ENCODE peak calls at places on chromosomes 16 and 17, in ten cellular contexts. I, T, L, Q, J, N, P, V, S and U are unnamed samples.

GRCh38 chr17:43418441-43419374 is 19.9 kb downstream of the ARL4D start:
- DNase-seq in T (no peak), Q (peak; percentile 8), P (peak; percentile 83), L (peak; percentile 52), I (peak; percentile 78), S (no peak), J (no peak), N (peak; percentile 53), V (peak; percentile 90), U (no peak)

GRCh38 chr16:28491080-28491969 is 549 bp downstream of the CLN3 start:
- DNase-seq in T (peak; percentile 83), L (peak; percentile 14), I (peak; percentile 48), Q (peak; percentile 64), S (no peak), V (no peak), N (peak; percentile 83), P (peak; percentile 13), J (no peak), U (no peak)

GRCh38 chr16:28845173-28846079 is 722 bp downstream of the TUFM start:
- DNase-seq in V (no peak), L (peak; percentile 15), N (peak; percentile 69), T (peak; percentile 69), S (peak; percentile 40), J (no peak), Q (peak; percentile 61), P (no peak), I (no peak), U (no peak)

GRCh38 chr17:6473128-6473767 is 29.0 kb downstream of the PIMREG start:
- DNase-seq in Q (peak; percentile 83), T (peak; percentile 88), S (peak; percentile 74), V (peak; percentile 96), J (peak; percentile 73), N (peak; percentile 96), L (peak; percentile 55), P (peak; percentile 85), I (peak; percentile 50), U (peak; percentile 34)

GRCh38 chr17:49987681-49988441 is 7.2 kb downstream of the DLX3 start:
- DNase-seq in N (peak; percentile 77), I (no peak), T (peak; percentile 71), J (peak; percentile 25), V (no peak), Q (peak; percentile 55), S (no peak), L (peak; percentile 17), P (no peak), U (no peak)

GRCh38 chr16:88349153-88349902 is 33.4 kb upstream of the ZNF469 start:
- DNase-seq in I (no peak), N (no peak), Q (no peak), S (no peak), T (peak; percentile 6), P (no peak), V (no peak), J (no peak), L (no peak), U (no peak)

GRCh38 chr16:29675811-29676643 is 3.0 kb upstream of the QPRT start:
- DNase-seq in I (no peak), J (no peak), L (peak; percentile 64), V (peak; percentile 54), P (no peak), S (no peak), T (no peak), Q (peak; percentile 85), N (peak; percentile 81), U (no peak)

GRCh38 chr16:81774348-81774747 is 4.7 kb upstream of the PLCG2 start:
- DNase-seq in P (no peak), I (peak; percentile 40), N (no peak), V (no peak), S (no peak), Q (no peak), L (no peak), T (no peak), J (no peak), U (no peak)

GRCh38 chr17:82808921-82809905 is 30.6 kb downstream of the ZNF750 start:
- DNase-seq in T (peak; percentile 45), L (no peak), Q (no peak), I (peak; percentile 53), V (no peak), N (peak; percentile 53), J (no peak), P (no peak), S (no peak), U (no peak)

GRCh38 chr17:38587193-38587592 is 18.6 kb downstream of the SRCIN1 start:
- DNase-seq in L (no peak), S (no peak), T (peak; percentile 42), P (no peak), I (no peak), N (no peak), V (no peak), J (no peak), Q (no peak), U (no peak)

GRCh38 chr17:79301469-79301868 is 226.8 kb downstream of the ENGASE start:
- DNase-seq in N (no peak), I (no peak), Q (peak; percentile 36), S (no peak), J (no peak), V (no peak), P (no peak), T (no peak), L (no peak), U (no peak)

GRCh38 chr17:43456661-43457361 is 27.0 kb upstream of the DHX8 start:
- DNase-seq in V (no peak), S (no peak), P (no peak), Q (no peak), I (peak; percentile 45), T (no peak), L (peak; percentile 23), N (no peak), J (no peak), U (no peak)

GRCh38 chr17:71919181-71919580 is 201.6 kb upstream of the SOX9 start:
- DNase-seq in S (no peak), I (no peak), L (no peak), N (no peak), T (no peak), P (no peak), V (no peak), J (no peak), Q (no peak), U (no peak)

GRCh38 chr16:11612110-11612981 is 25.6 kb upstream of the LITAF start:
- DNase-seq in T (peak; percentile 94), P (no peak), V (no peak), J (no peak), N (peak; percentile 74), Q (peak; percentile 51), I (no peak), S (no peak), L (no peak), U (no peak)

GRCh38 chr16:17397499-17397891 is 73.3 kb downstream of the XYLT1 start:
- DNase-seq in V (peak; percentile 88), L (peak; percentile 88), S (no peak), Q (no peak), I (peak; percentile 59), T (no peak), J (no peak), P (peak; percentile 40), N (no peak), U (no peak)

GRCh38 chr17:40440166-40440565 is 3.1 kb upstream of the IGFBP4 start:
- DNase-seq in J (no peak), T (no peak), L (no peak), N (no peak), I (no peak), Q (no peak), P (no peak), V (no peak), S (no peak), U (no peak)

GRCh38 chr17:58059141-58059540 is 24.1 kb upstream of the DYNLL2 start:
- DNase-seq in T (no peak), Q (peak; percentile 64), S (no peak), L (no peak), P (no peak), N (peak; percentile 48), V (no peak), J (no peak), I (no peak), U (no peak)

GRCh38 chr17:50129303-50129945 is 536 bp downstream of the SAMD14 start:
- DNase-seq in Q (peak; percentile 56), T (no peak), P (no peak), N (peak; percentile 93), V (peak; percentile 61), L (no peak), S (peak; percentile 22), I (no peak), J (peak; percentile 55), U (no peak)

GRCh38 chr16:65975049-65975708 is 391.3 kb upstream of the CDH5 start:
- DNase-seq in P (peak; percentile 54), T (no peak), V (no peak), N (no peak), I (no peak), J (no peak), Q (peak; percentile 8), L (no peak), S (no peak), U (no peak)

GRCh38 chr17:48187867-48188608 is 80.5 kb downstream of the SNX11 start:
- DNase-seq in S (no peak), J (no peak), Q (no peak), T (no peak), I (no peak), L (peak; percentile 63), V (no peak), N (no peak), P (no peak), U (no peak)

GRCh38 chr16:55433030-55433429 is 46.0 kb upstream of the MMP2 start:
- DNase-seq in P (no peak), J (no peak), I (no peak), L (no peak), T (no peak), N (no peak), V (no peak), Q (no peak), S (no peak), U (no peak)

GRCh38 chr17:27846042-27846655 is 45.8 kb upstream of the NOS2 start:
- DNase-seq in V (no peak), S (no peak), I (no peak), T (no peak), P (no peak), Q (no peak), J (no peak), L (no peak), N (no peak), U (no peak)

GRCh38 chr16:88374736-88375135 is 8.0 kb upstream of the ZNF469 start:
- DNase-seq in T (peak; percentile 55), N (no peak), Q (no peak), L (no peak), I (no peak), V (no peak), J (no peak), P (no peak), S (no peak), U (no peak)

GRCh38 chr16:10619271-10619849 is 39.0 kb upstream of the EMP2 start:
- DNase-seq in I (no peak), L (no peak), T (no peak), V (no peak), N (peak; percentile 89), S (peak; percentile 7), P (peak; percentile 78), J (no peak), Q (peak; percentile 81), U (no peak)

GRCh38 chr16:64152010-64152767 is 969.7 kb downstream of the CDH11 start:
- DNase-seq in P (no peak), I (no peak), S (no peak), V (no peak), L (no peak), Q (no peak), J (no peak), T (no peak), N (no peak), U (no peak)

GRCh38 chr17:70321388-70321787 is 152.1 kb downstream of the KCNJ2 start:
- DNase-seq in Q (no peak), T (no peak), S (no peak), V (no peak), P (no peak), L (no peak), J (no peak), N (no peak), I (no peak), U (no peak)

GRCh38 chr16:57405194-57405593 is 627 bp downstream of the CCL17 start:
- DNase-seq in Q (no peak), J (no peak), P (no peak), I (no peak), L (no peak), S (no peak), T (peak; percentile 8), N (no peak), V (no peak), U (no peak)

GRCh38 chr16:48393843-48394703 is 8.9 kb upstream of the SIAH1 start:
- DNase-seq in S (no peak), N (no peak), P (peak; percentile 87), I (peak; percentile 77), V (no peak), L (no peak), T (no peak), Q (no peak), J (no peak), U (peak; percentile 16)